ENCODE peak calls at places on chromosome 15, in four cellular contexts. K is H1, P is K562, W is HepG2. Z is an unnamed sample.

GRCh38 chr15:69134841-69135240 is 25.6 kb upstream of the GLCE start:
- DNase-seq in P (no peak), K (no peak), W (no peak), Z (no peak)

GRCh38 chr15:63051701-63052066 is 9.1 kb downstream of the TPM1 start:
- DNase-seq in K (no peak), W (no peak), P (no peak), Z (no peak)

GRCh38 chr15:59622289-59622688 is 10.7 kb downstream of the GCNT3 start:
- DNase-seq in K (peak; percentile 66), W (peak; percentile 79), P (peak; percentile 55), Z (peak; percentile 86)

GRCh38 chr15:38002883-38003477 is 68.5 kb downstream of the TMCO5A start:
- DNase-seq in P (peak; percentile 27), W (peak; percentile 49), K (peak; percentile 66), Z (peak; percentile 66)

GRCh38 chr15:78673917-78674444 is 33.0 kb upstream of the CHRNB4 start:
- DNase-seq in W (no peak), K (no peak), P (no peak), Z (no peak)

GRCh38 chr15:87287156-87287555 is 969.4 kb downstream of the NTRK3 start:
- DNase-seq in P (no peak), W (no peak), K (no peak), Z (no peak)

GRCh38 chr15:99487337-99487730 is 78.5 kb upstream of the MEF2A start:
- DNase-seq in W (no peak), P (no peak), K (no peak), Z (no peak)

GRCh38 chr15:80437492-80437891 is 33.3 kb downstream of the ARNT2 start:
- DNase-seq in P (no peak), W (no peak), K (no peak), Z (no peak)

GRCh38 chr15:101718896-101719295 is 5.4 kb downstream of the TARS3 start:
- DNase-seq in P (no peak), K (no peak), W (no peak), Z (no peak)

GRCh38 chr15:90413411-90414379 is 25.7 kb downstream of the IQGAP1 start:
- DNase-seq in K (no peak), W (no peak), P (peak; percentile 58), Z (peak; percentile 55)

GRCh38 chr15:40087991-40088928 is 20.4 kb downstream of the BMF start:
- DNase-seq in W (peak; percentile 92), P (no peak), K (no peak), Z (no peak)

GRCh38 chr15:90762109-90762508 is 45.0 kb downstream of the BLM start:
- DNase-seq in W (no peak), K (no peak), P (no peak), Z (no peak)

GRCh38 chr15:98891301-98891700 is 116.3 kb downstream of the PGPEP1L start:
- DNase-seq in W (no peak), P (no peak), K (no peak), Z (no peak)

GRCh38 chr15:47466357-47466756 is 250.9 kb upstream of the SEMA6D start:
- DNase-seq in K (no peak), W (no peak), P (no peak), Z (no peak)

GRCh38 chr15:26983822-26984221 is 12.8 kb downstream of the GABRG3 start:
- DNase-seq in W (no peak), P (peak; percentile 57), K (peak; percentile 80), Z (no peak)

GRCh38 chr15:51842852-51843737 is 13.6 kb downstream of the TMOD3 start:
- DNase-seq in W (peak; percentile 71), P (peak; percentile 54), K (no peak), Z (no peak)

GRCh38 chr15:81311834-81312459 is 12.0 kb downstream of the STARD5 start:
- DNase-seq in W (no peak), K (no peak), P (no peak), Z (no peak)

GRCh38 chr15:89167267-89168176 is 53.9 kb downstream of the RLBP1 start:
- DNase-seq in W (peak; percentile 10), K (no peak), P (peak; percentile 49), Z (peak; percentile 48)

GRCh38 chr15:80105193-80105984 is 45.9 kb downstream of the ZFAND6 start:
- DNase-seq in W (no peak), P (no peak), K (no peak), Z (no peak)

GRCh38 chr15:62896380-62896866 is 146.1 kb upstream of the TPM1 start:
- DNase-seq in K (no peak), W (peak; percentile 39), P (no peak), Z (peak; percentile 88)

GRCh38 chr15:40439461-40440299 is 1.1 kb upstream of the BAHD1 start:
- DNase-seq in P (peak; percentile 89), K (peak; percentile 75), W (peak; percentile 34), Z (no peak)

GRCh38 chr15:29731865-29732264 is 90.4 kb downstream of the TJP1 start:
- DNase-seq in P (no peak), W (no peak), K (no peak), Z (no peak)

GRCh38 chr15:76285241-76285825 is 25.9 kb downstream of the ETFA start:
- DNase-seq in K (no peak), P (no peak), W (peak; percentile 4), Z (peak; percentile 78)
- TF ChIP-seq RNF2 in K (no peak), P (no peak), W (no peak), Z (no peak)

DNA sequence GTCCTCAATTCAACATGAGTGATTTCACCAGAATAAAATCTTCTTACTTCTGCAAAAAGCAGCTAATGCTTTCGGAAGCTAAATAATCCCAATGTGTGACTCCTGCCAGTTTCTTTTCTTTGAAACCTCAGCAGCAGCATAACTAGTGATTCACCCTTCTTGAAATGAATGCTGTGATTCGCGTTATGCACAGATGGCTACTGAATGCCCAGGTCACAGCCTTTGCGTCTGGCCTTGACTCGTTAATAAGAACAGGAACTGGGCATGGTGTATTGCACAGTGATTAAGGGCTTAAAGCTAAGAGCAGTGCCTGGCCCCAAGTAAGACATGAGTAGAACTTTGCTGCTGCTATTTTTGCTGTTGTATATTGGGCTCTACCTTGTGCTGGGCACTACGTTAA is 19.0 kb downstream of the CGNL1 start:
- DNase-seq in P (no peak), W (no peak), K (no peak), Z (peak; percentile 40)
- TF ChIP-seq RNF2 in P (no peak), W (no peak), K (no peak), Z (no peak)

GRCh38 chr15:36877294-36877693 is 223.1 kb downstream of the MEIS2 start:
- DNase-seq in P (no peak), W (no peak), K (no peak), Z (no peak)

GRCh38 chr15:36878745-36879262 is 221.5 kb downstream of the MEIS2 start:
- DNase-seq in W (no peak), P (no peak), K (no peak), Z (no peak)

GRCh38 chr15:36880226-36880912 is 220.0 kb downstream of the MEIS2 start:
- DNase-seq in P (no peak), K (peak; percentile 74), W (no peak), Z (no peak)

GRCh38 chr15:36879568-36880225 is 220.7 kb downstream of the MEIS2 start:
- DNase-seq in K (peak; percentile 49), P (no peak), W (no peak), Z (no peak)

GRCh38 chr15:36877796-36878744 is 222.3 kb downstream of the MEIS2 start:
- DNase-seq in K (no peak), P (no peak), W (no peak), Z (no peak)
- TF ChIP-seq RNF2 in K (peak; percentile 34), P (no peak), W (no peak), Z (no peak)

GRCh38 chr15:73940061-73940981 is 14.1 kb downstream of the LOXL1 start:
- DNase-seq in K (no peak), W (no peak), P (no peak), Z (no peak)

GRCh38 chr15:73941044-73941443 is 14.8 kb downstream of the LOXL1 start:
- DNase-seq in P (no peak), K (no peak), W (no peak), Z (peak; percentile 14)

GRCh38 chr15:73941449-73941848 is 15.2 kb downstream of the LOXL1 start:
- DNase-seq in W (no peak), K (no peak), P (no peak), Z (no peak)

GRCh38 chr15:73942751-73943270 is 16.5 kb downstream of the LOXL1 start:
- DNase-seq in K (no peak), W (no peak), P (no peak), Z (no peak)

GRCh38 chr15:73941871-73942635 is 15.8 kb downstream of the LOXL1 start:
- DNase-seq in W (no peak), K (no peak), P (no peak), Z (no peak)
- TF ChIP-seq RNF2 in W (no peak), K (no peak), P (no peak), Z (no peak)

GRCh38 chr15:48596415-48596814 is 49.1 kb downstream of the FBN1 start:
- DNase-seq in W (no peak), P (no peak), K (no peak), Z (no peak)

GRCh38 chr15:48595988-48596387 is 49.5 kb downstream of the FBN1 start:
- DNase-seq in W (no peak), K (no peak), P (no peak), Z (no peak)

GRCh38 chr15:48592929-48593328 is 52.6 kb downstream of the FBN1 start:
- DNase-seq in P (no peak), K (no peak), W (no peak), Z (no peak)

GRCh38 chr15:48592221-48592731 is 53.2 kb downstream of the FBN1 start:
- DNase-seq in W (no peak), P (peak; percentile 55), K (no peak), Z (no peak)

DNA sequence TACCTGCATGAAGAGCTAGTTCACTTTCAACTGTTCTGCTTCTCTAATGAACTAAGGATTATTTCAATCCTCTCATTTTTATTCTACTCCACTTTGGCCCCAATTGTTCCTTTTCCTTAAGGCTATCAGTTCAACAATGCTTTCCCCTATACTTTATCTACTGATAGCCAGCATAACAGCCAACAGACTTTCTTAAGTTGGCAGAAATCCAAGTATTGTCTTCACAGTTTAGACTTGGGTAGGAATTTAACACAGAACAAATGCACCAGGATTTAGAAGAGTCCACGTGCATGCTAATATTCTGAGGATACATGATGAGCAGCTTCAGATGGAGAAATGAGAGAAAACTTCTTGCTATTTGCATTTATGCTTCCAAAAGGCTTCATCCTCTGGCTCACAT is 54.8 kb downstream of the FBN1 start:
- DNase-seq in K (no peak), W (no peak), P (peak; percentile 66), Z (no peak)
- TF ChIP-seq RNF2 in K (no peak), W (no peak), P (no peak), Z (no peak)

GRCh38 chr15:65409284-65409631 is 13.5 kb downstream of the IGDCC4 start:
- DNase-seq in W (peak; percentile 27), K (no peak), P (peak; percentile 49), Z (no peak)
- TF ChIP-seq RNF2 in W (no peak), K (no peak), P (no peak), Z (no peak)

GRCh38 chr15:58438111-58438510 is 6.3 kb downstream of the LIPC start:
- DNase-seq in P (no peak), W (no peak), K (no peak), Z (no peak)

GRCh38 chr15:58438956-58439355 is 7.2 kb downstream of the LIPC start:
- DNase-seq in K (no peak), P (peak; percentile 72), W (peak; percentile 77), Z (peak; percentile 88)

GRCh38 chr15:58440181-58440910 is 8.6 kb downstream of the LIPC start:
- DNase-seq in P (no peak), K (no peak), W (peak; percentile 71), Z (peak; percentile 92)

GRCh38 chr15:58434334-58434888 is 2.6 kb downstream of the LIPC start:
- DNase-seq in K (no peak), W (no peak), P (no peak), Z (no peak)

GRCh38 chr15:58437531-58438105 is 5.8 kb downstream of the LIPC start:
- DNase-seq in W (no peak), K (no peak), P (no peak), Z (no peak)
- TF ChIP-seq RNF2 in W (no peak), K (no peak), P (no peak), Z (no peak)

Z was measured in A549.